ENCODE peak calls at places on chromosomes 13 and 19, in four cellular contexts. U, D, T and F are unnamed samples.

GRCh38 chr19:32404213-32404938 is 1.2 kb upstream of the DPY19L3 start:
- DNase-seq in D (no peak), T (no peak), U (peak; percentile 43), F (no peak)

GRCh38 chr13:100646030-100646673 is 28.4 kb downstream of the TMTC4 start:
- DNase-seq in U (peak; percentile 30), D (no peak), T (no peak), F (no peak)

GRCh38 chr19:18470153-18470552 is 32.2 kb upstream of the ISYNA1 start:
- DNase-seq in T (no peak), D (peak; percentile 48), U (peak; percentile 73), F (peak; percentile 20)

GRCh38 chr19:15570420-15570819 is 44.6 kb upstream of the CYP4F8 start:
- DNase-seq in U (no peak), D (no peak), T (no peak), F (no peak)

GRCh38 chr13:71587778-71588177 is 279.2 kb downstream of the DACH1 start:
- DNase-seq in T (no peak), U (no peak), D (no peak), F (no peak)

GRCh38 chr19:7373862-7374261 is 25.1 kb downstream of the ARHGEF18 start:
- DNase-seq in U (peak; percentile 67), T (no peak), D (no peak), F (no peak)

GRCh38 chr19:16587031-16588023 is 15.1 kb upstream of the SLC35E1 start:
- DNase-seq in U (no peak), T (peak; percentile 84), D (no peak), F (peak; percentile 80)

GRCh38 chr19:32861596-32861995 is 8.0 kb downstream of the SLC7A9 start:
- DNase-seq in D (no peak), T (no peak), U (no peak), F (no peak)

GRCh38 chr19:47272448-47273312 is 2.0 kb upstream of the INAFM1 start:
- DNase-seq in D (peak; percentile 39), U (peak; percentile 84), T (no peak), F (peak; percentile 57)

GRCh38 chr19:42433503-42434260 is 6.5 kb upstream of the LIPE start:
- DNase-seq in T (no peak), D (no peak), U (peak; percentile 88), F (no peak)

GRCh38 chr13:80123945-80124344 is 217.0 kb downstream of the SPRY2 start:
- DNase-seq in D (no peak), U (no peak), T (no peak), F (no peak)

GRCh38 chr19:996051-996838 is 4.0 kb upstream of the GRIN3B start:
- DNase-seq in D (peak; percentile 69), T (no peak), U (peak; percentile 80), F (peak; percentile 30)

GRCh38 chr13:52070929-52071523 is 46.5 kb downstream of the UTP14C start:
- DNase-seq in U (peak; percentile 76), T (no peak), D (no peak), F (no peak)

GRCh38 chr19:45508931-45509691 is 1.8 kb downstream of the VASP start:
- DNase-seq in D (peak; percentile 75), U (peak; percentile 86), T (peak; percentile 69), F (peak; percentile 78)

GRCh38 chr13:95304446-95304845 is 3.2 kb upstream of the ABCC4 start:
- DNase-seq in D (no peak), T (no peak), U (no peak), F (no peak)

GRCh38 chr13:52085416-52085815 is 43.5 kb downstream of the NEK5 start:
- DNase-seq in T (no peak), D (no peak), U (no peak), F (no peak)

GRCh38 chr13:110815471-110816204 is 99.2 kb downstream of the ANKRD10 start:
- DNase-seq in D (no peak), U (no peak), T (peak; percentile 13), F (no peak)

GRCh38 chr13:60583196-60583908 is 186.3 kb downstream of the TDRD3 start:
- DNase-seq in U (no peak), T (no peak), D (no peak), F (peak; percentile 59)
- TF ChIP-seq SPI1 in U (no peak), T (no peak), D (no peak), F (no peak)

GRCh38 chr13:76816394-76816793 is 69.8 kb downstream of the KCTD12 start:
- DNase-seq in D (no peak), U (no peak), T (no peak), F (peak; percentile 18)
- TF ChIP-seq SPI1 in D (no peak), U (no peak), T (no peak), F (no peak)

GRCh38 chr13:45851171-45851889 is at the start of gene SIAH3:
- DNase-seq in T (no peak), U (no peak), D (no peak), F (no peak)
- TF ChIP-seq SPI1 in T (no peak), U (no peak), D (no peak), F (no peak)

GRCh38 chr13:21458816-21459701 is at the start of gene ZDHHC20:
- DNase-seq in D (peak; percentile 86), T (no peak), U (peak; percentile 82), F (peak; percentile 52)
- TF ChIP-seq SPI1 in D (no peak), T (no peak), U (no peak), F (no peak)